ENCODE peak calls at places on chromosomes 4 and X, in ten cellular contexts. F is sigmoid colon, Q is esophagus muscularis mucosa, D is tibial nerve, V is stomach, E is A549, M is H1, O is SK-N-SH, C is transverse colon, Y is K562. R is an unnamed sample.

GRCh38 chrX:40853816-40854123 is 118.4 kb upstream of the MED14 start:
- DNase-seq in F (no peak), Q (no peak), D (no peak), V (no peak), E (no peak), M (no peak), O (no peak), C (no peak), Y (no peak), R (no peak)

GRCh38 chr4:109078724-109079123 is 223.7 kb downstream of the COL25A1 start:
- DNase-seq in F (no peak), Q (no peak), D (peak; percentile 12), V (no peak), E (no peak), M (no peak), O (no peak), C (no peak), Y (no peak), R (no peak)

GRCh38 chr4:8872402-8873291 is 1.0 kb upstream of the HMX1 start:
- DNase-seq in F (no peak), Q (no peak), D (no peak), V (no peak), E (no peak), M (no peak), O (peak; percentile 74), C (no peak), Y (no peak), R (no peak)

GRCh38 chrX:12013220-12013619 is 125.1 kb upstream of the FRMPD4 start:
- DNase-seq in F (no peak), Q (no peak), D (no peak), V (no peak), E (no peak), M (no peak), O (no peak), C (no peak), Y (no peak), R (no peak)

GRCh38 chrX:8738588-8739189 is 6.8 kb upstream of the ANOS1 start:
- DNase-seq in F (no peak), Q (no peak), D (peak; percentile 60), V (peak; percentile 59), E (no peak), M (no peak), O (peak; percentile 37), C (peak; percentile 22), Y (peak; percentile 10), R (peak; percentile 45)

GRCh38 chrX:124232523-124233201 is 99.8 kb upstream of the TEX13D start:
- DNase-seq in F (no peak), Q (no peak), D (no peak), V (no peak), E (no peak), M (no peak), O (no peak), C (no peak), Y (no peak), R (no peak)

GRCh38 chrX:3962511-3963350 is 249.3 kb upstream of the PRKX start:
- DNase-seq in F (no peak), Q (no peak), D (peak; percentile 7), V (no peak), E (no peak), M (no peak), O (peak; percentile 18), C (no peak), Y (peak; percentile 4), R (no peak)

GRCh38 chr4:88138561-88138960 is 19.9 kb downstream of the ABCG2 start:
- DNase-seq in F (no peak), Q (no peak), D (no peak), V (no peak), E (no peak), M (no peak), O (no peak), C (no peak), Y (no peak), R (no peak)

GRCh38 chr4:3233391-3234071 is 15.4 kb upstream of the MSANTD1 start:
- DNase-seq in F (no peak), Q (no peak), D (no peak), V (no peak), E (no peak), M (no peak), O (no peak), C (no peak), Y (peak; percentile 46), R (no peak)

GRCh38 chrX:18426004-18426320 is 554 bp downstream of the CDKL5 start:
- DNase-seq in F (no peak), Q (no peak), D (no peak), V (no peak), E (no peak), M (no peak), O (no peak), C (no peak), Y (no peak), R (no peak)

GRCh38 chr4:81839347-81840042 is 367.8 kb upstream of the RASGEF1B start:
- DNase-seq in F (no peak), Q (no peak), D (no peak), V (no peak), E (no peak), M (no peak), O (no peak), C (no peak), Y (no peak), R (no peak)

DNA sequence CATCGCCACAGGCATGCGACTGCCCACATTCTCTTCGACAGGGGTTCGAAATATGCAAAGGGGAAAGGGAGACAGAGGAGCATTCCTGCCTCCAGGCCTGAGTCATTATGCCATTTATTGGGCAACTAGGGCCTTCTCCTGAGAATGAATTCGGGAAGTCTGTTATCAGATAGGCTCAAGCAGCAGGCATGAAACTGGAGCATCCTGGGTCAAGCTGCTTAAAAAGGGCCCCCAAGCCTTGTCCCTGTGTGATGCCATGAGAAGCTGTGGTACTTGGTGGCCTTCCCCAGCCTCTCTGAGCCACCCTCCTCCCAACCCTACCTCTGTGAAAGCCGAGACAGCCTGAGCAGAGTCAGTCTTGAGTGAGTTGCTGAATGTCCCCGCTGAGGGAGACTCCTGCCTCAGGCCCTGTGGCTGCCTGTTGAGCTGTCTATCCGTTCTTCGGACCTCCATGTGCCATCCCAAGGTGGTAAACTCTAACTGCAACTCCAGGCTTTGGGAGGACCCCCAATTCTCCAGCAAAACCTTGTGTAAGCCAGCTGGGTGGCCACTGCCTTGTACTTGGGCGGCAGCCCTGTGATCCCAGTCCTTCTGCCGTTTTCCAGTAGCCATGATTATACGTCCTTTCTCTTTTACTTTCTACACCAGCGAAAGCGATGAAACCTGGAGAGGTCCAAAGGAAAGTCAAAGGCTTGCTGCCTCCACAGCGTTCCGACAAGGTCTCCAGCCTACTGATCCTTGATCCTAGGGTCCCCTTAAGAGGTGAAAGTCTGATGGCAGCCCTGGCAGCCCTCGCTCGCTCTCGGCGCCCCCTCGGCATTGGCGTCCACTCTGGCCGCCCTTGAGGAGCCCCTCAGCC is 37.7 kb downstream of the NBDY start:
- DNase-seq in F (peak; percentile 64), Q (peak; percentile 42), D (no peak), V (peak; percentile 23), E (no peak), M (no peak), O (peak; percentile 19), C (peak; percentile 9), Y (no peak), R (no peak)
- H3K4me3 ChIP-seq in F (peak overlapping the region; percentile 64), Q (peak overlapping the region; percentile 65), D (peak overlapping the region; percentile 68), V (peak overlapping the region; percentile 63), E (no peak overlapping the region), M (no peak overlapping the region), O (peak overlapping the region; percentile 49), C (no peak overlapping the region), Y (no peak overlapping the region), R (peak overlapping the region; percentile 50)

DNA sequence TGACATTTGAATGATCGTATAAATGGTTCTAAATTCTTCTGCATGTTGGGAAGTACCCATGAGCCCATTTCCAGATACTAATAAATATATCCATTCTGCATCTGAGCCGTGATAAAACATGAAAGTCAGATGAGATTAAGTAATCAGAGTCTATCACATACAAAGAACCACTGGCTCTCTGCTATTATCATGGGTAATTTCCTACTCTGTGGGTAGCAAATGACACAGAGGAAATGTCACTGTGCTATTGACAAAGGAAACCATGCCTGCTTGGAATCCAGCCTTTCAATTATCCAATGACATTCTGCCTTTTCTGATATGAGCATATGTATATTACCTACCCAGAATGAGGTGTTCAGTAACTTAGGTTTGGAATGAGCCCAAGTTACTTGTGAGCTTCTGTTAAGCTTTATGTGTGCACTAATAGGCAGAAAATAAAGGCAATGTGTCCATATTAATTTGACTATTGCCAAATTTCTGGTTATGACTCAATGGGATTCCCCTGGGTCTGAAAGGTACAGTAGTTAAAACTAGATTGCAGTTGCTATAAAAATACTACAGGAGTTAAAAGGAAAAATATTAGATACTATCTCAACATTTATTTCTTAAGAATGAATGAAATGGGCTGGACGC is 238.7 kb upstream of the KCNIP4 start:
- DNase-seq in F (no peak), Q (no peak), D (no peak), V (no peak), E (no peak), M (no peak), O (no peak), C (no peak), Y (no peak), R (no peak)
- TF ChIP-seq EP300 in F (no peak), Q (no peak), D (no peak), V (no peak), E (no peak), M (no peak), O (no peak), C (no peak), Y (no peak), R (no peak)

GRCh38 chr4:153348006-153348405 is 3.5 kb downstream of the MND1 start:
- DNase-seq in F (no peak), Q (no peak), D (no peak), V (no peak), E (no peak), M (no peak), O (peak; percentile 8), C (no peak), Y (peak; percentile 58), R (no peak)
- H3K4me3 ChIP-seq in F (no peak overlapping the region), Q (no peak overlapping the region), D (no peak overlapping the region), V (no peak overlapping the region), E (no peak overlapping the region), M (no peak overlapping the region), O (no peak overlapping the region), C (no peak overlapping the region), Y (no peak overlapping the region), R (no peak overlapping the region)

GRCh38 chr4:118363166-118363565 is 10.4 kb upstream of the PRSS12 start:
- DNase-seq in F (no peak), Q (no peak), D (no peak), V (no peak), E (no peak), M (no peak), O (no peak), C (no peak), Y (no peak), R (no peak)
- TF ChIP-seq EP300 in F (no peak), Q (no peak), D (no peak), V (no peak), E (no peak), M (no peak), O (no peak), C (no peak), Y (no peak), R (no peak)

DNA sequence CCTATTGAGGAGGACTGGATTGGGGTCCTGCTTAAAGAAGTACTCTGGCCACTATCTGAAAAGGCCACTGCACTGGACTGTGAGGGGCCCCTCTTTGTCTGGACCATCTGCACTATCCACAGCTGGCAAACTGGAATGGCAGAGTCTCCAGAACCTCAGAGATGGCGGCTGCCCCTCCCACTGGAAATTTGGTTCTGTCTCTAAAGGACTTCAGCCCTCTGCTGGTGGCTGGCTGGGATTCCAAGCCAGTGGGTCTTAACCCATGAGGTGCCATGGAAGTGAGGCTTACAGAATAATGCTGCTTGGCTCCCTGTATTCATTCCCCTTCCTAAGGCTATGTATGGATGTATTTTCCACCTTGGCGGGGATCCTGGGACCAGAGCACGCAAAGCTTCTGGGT is 41.6 kb upstream of the CYLC1 start:
- DNase-seq in F (no peak), Q (no peak), D (no peak), V (no peak), E (no peak), M (no peak), O (no peak), C (no peak), Y (no peak), R (no peak)
- H3K4me3 ChIP-seq in F (no peak overlapping the region), Q (no peak overlapping the region), D (no peak overlapping the region), V (no peak overlapping the region), E (no peak overlapping the region), M (no peak overlapping the region), O (no peak overlapping the region), C (no peak overlapping the region), Y (no peak overlapping the region), R (no peak overlapping the region)